ENCODE peak calls at places on chromosome 7, in eight cellular contexts. X, K, S, R, L, V, D and J are unnamed samples.

GRCh38 chr7:4549681-4550080 is 132.4 kb upstream of the FOXK1 start:
- DNase-seq in V (no peak), R (no peak), L (no peak), S (no peak), D (no peak), X (no peak), K (no peak), J (no peak)

GRCh38 chr7:134510646-134511045 is 16.7 kb upstream of the AKR1B10 start:
- DNase-seq in R (no peak), K (peak), L (no peak), X (no peak), D (no peak), V (no peak), S (no peak), J (no peak)

GRCh38 chr7:514651-515598 is 4.7 kb downstream of the PDGFA start:
- DNase-seq in L (no peak), D (peak), R (no peak), V (no peak), S (no peak), X (no peak), K (peak), J (peak)

GRCh38 chr7:108135446-108136190 is 5.5 kb upstream of the LAMB4 start:
- DNase-seq in K (no peak), S (no peak), X (no peak), V (peak), R (no peak), D (no peak), L (no peak), J (no peak)

GRCh38 chr7:11330717-11331116 is 357.0 kb downstream of the PHF14 start:
- DNase-seq in S (no peak), L (no peak), D (no peak), X (no peak), K (no peak), R (no peak), V (no peak), J (no peak)

GRCh38 chr7:116420003-116420402 is 79.5 kb upstream of the CAV2 start:
- DNase-seq in D (no peak), X (no peak), K (no peak), L (no peak), V (no peak), S (no peak), R (no peak), J (no peak)

GRCh38 chr7:129721139-129721538 is 109.6 kb downstream of the NRF1 start:
- DNase-seq in S (no peak), X (no peak), V (peak), K (no peak), L (no peak), R (no peak), D (no peak), J (no peak)

GRCh38 chr7:39624935-39625694 is 1.7 kb downstream of the RALA start:
- DNase-seq in L (no peak), S (no peak), R (no peak), K (peak), D (no peak), X (no peak), V (no peak), J (no peak)

GRCh38 chr7:48097511-48098231 is 8.6 kb downstream of the UPP1 start:
- DNase-seq in L (no peak), V (no peak), X (no peak), K (no peak), S (no peak), R (no peak), D (no peak), J (no peak)

GRCh38 chr7:82164813-82165212 is 278.8 kb downstream of the CACNA2D1 start:
- DNase-seq in D (peak), L (peak), V (peak), X (no peak), R (peak), S (no peak), K (peak), J (peak)

GRCh38 chr7:1669954-1670893 is at the start of gene ELFN1:
- DNase-seq in K (peak), S (peak), V (no peak), X (no peak), R (no peak), L (peak), D (peak), J (no peak)

GRCh38 chr7:28643369-28644340 is 231.3 kb downstream of the CREB5 start:
- DNase-seq in D (no peak), X (no peak), L (no peak), S (no peak), V (no peak), R (no peak), K (no peak), J (no peak)

GRCh38 chr7:30740417-30741181 is 11.3 kb upstream of the INMT start:
- DNase-seq in R (peak), D (peak), L (peak), K (peak), X (peak), V (peak), S (peak), J (peak)

GRCh38 chr7:15915694-15916093 is 229.2 kb upstream of the MEOX2 start:
- DNase-seq in V (no peak), R (no peak), S (no peak), L (no peak), K (no peak), D (no peak), X (no peak), J (no peak)

GRCh38 chr7:30478349-30479228 is at the start of gene NOD1:
- DNase-seq in D (peak), L (peak), K (peak), X (peak), R (peak), S (peak), V (peak), J (peak)

GRCh38 chr7:158362912-158363905 is 224.4 kb downstream of the PTPRN2 start:
- DNase-seq in V (no peak), D (no peak), R (no peak), S (no peak), K (no peak), X (no peak), L (no peak), J (no peak)

GRCh38 chr7:129053938-129054437 is 923 bp downstream of the TNPO3 start:
- DNase-seq in D (peak), K (peak), X (no peak), V (peak), R (no peak), L (no peak), S (no peak), J (no peak)

GRCh38 chr7:130324270-130324669 is 20.3 kb upstream of the CPA5 start:
- DNase-seq in R (no peak), K (no peak), L (no peak), V (no peak), X (no peak), S (no peak), D (no peak), J (no peak)

GRCh38 chr7:76187246-76187645 is 14.4 kb upstream of the SRRM3 start:
- DNase-seq in V (no peak), X (no peak), K (no peak), S (no peak), D (no peak), L (no peak), R (no peak), J (no peak)

GRCh38 chr7:77727936-77728701 is 31.9 kb downstream of the RSBN1L start:
- DNase-seq in K (peak), D (peak), L (peak), V (no peak), X (no peak), R (peak), S (no peak), J (peak)

GRCh38 chr7:101410743-101411476 is 48.2 kb downstream of the COL26A1 start:
- DNase-seq in K (peak), L (peak), X (peak), R (no peak), D (no peak), V (peak), S (peak), J (no peak)

GRCh38 chr7:16067695-16068094 is 353.6 kb downstream of the CRPPA start:
- DNase-seq in V (no peak), S (no peak), X (no peak), L (no peak), K (no peak), D (peak), R (no peak), J (peak)

GRCh38 chr7:70472580-70473239 is 659.2 kb upstream of the GALNT17 start:
- DNase-seq in S (no peak), X (no peak), D (no peak), R (no peak), V (no peak), K (no peak), L (no peak), J (no peak)

GRCh38 chr7:776381-776780 is 49.3 kb upstream of the PRKAR1B start:
- DNase-seq in D (no peak), X (no peak), L (no peak), V (no peak), K (no peak), S (no peak), R (no peak), J (no peak)

GRCh38 chr7:43114451-43114765 is 2.0 kb downstream of the HECW1 start:
- DNase-seq in X (no peak), L (no peak), R (no peak), K (no peak), D (no peak), S (no peak), V (no peak), J (no peak)

GRCh38 chr7:28041508-28042314 is 138.9 kb downstream of the JAZF1 start:
- DNase-seq in X (no peak), L (no peak), R (no peak), V (no peak), D (no peak), K (peak), S (no peak), J (no peak)

GRCh38 chr7:30906014-30906413 is 5.6 kb upstream of the AQP1 start:
- DNase-seq in L (no peak), K (no peak), R (no peak), V (no peak), D (no peak), S (no peak), X (peak), J (no peak)

GRCh38 chr7:132183822-132184380 is 392.4 kb downstream of the PLXNA4 start:
- DNase-seq in V (no peak), L (no peak), S (no peak), R (peak), D (peak), K (no peak), X (no peak), J (no peak)

GRCh38 chr7:15720849-15721471 is 34.5 kb upstream of the MEOX2 start:
- DNase-seq in S (peak), K (peak), D (peak), R (peak), X (peak), L (peak), V (peak), J (no peak)

GRCh38 chr7:15839415-15840100 is 153.1 kb upstream of the MEOX2 start:
- DNase-seq in S (no peak), L (peak), D (no peak), K (peak), V (peak), X (no peak), R (peak), J (no peak)

GRCh38 chr7:23247602-23248335 is 1.2 kb downstream of the GPNMB start:
- DNase-seq in L (no peak), V (peak), D (no peak), R (no peak), S (peak), X (no peak), K (peak), J (no peak)

GRCh38 chr7:142519077-142519789 is 230.0 kb upstream of the PRSS1 start:
- DNase-seq in R (no peak), X (no peak), S (no peak), K (peak), D (no peak), L (no peak), V (peak), J (no peak)

GRCh38 chr7:33157781-33158180 is 28.4 kb downstream of the BBS9 start:
- DNase-seq in R (no peak), S (no peak), D (no peak), K (no peak), L (no peak), X (no peak), V (no peak), J (no peak)